ENCODE peak calls at places on chromosomes 5 and 9, in nine cellular contexts. One of them, this sample, is unnamed.

GRCh38 chr5:41433552-41434181 is 76.7 kb downstream of the PLCXD3 start:
- DNase-seq in thoracic aorta: no peak
- DNase-seq in heart right ventricle: no peak
- DNase-seq in DND-41: no peak
- DNase-seq in IMR-90: peak; percentile 11
- DNase-seq in neuronal stem cell: no peak
- DNase-seq in right atrium auricular region: no peak
- DNase-seq in GM23248: peak; percentile 36
- DNase-seq in tibial nerve: no peak
- DNase-seq in this sample: no peak

GRCh38 chr9:121861501-121862180 is 210.2 kb downstream of the DAB2IP start:
- DNase-seq in thoracic aorta: no peak
- DNase-seq in heart right ventricle: peak; percentile 49
- DNase-seq in DND-41: no peak
- DNase-seq in IMR-90: no peak
- DNase-seq in neuronal stem cell: no peak
- DNase-seq in right atrium auricular region: peak; percentile 68
- DNase-seq in GM23248: peak; percentile 50
- DNase-seq in tibial nerve: no peak
- DNase-seq in this sample: no peak

GRCh38 chr9:106075991-106076390 is 381.6 kb downstream of the TMEM38B start:
- DNase-seq in thoracic aorta: no peak
- DNase-seq in heart right ventricle: no peak
- DNase-seq in DND-41: no peak
- DNase-seq in IMR-90: peak; percentile 4
- DNase-seq in neuronal stem cell: no peak
- DNase-seq in right atrium auricular region: no peak
- DNase-seq in GM23248: peak; percentile 23
- DNase-seq in tibial nerve: peak; percentile 10
- DNase-seq in this sample: no peak

GRCh38 chr5:175120412-175120811 is 323.6 kb downstream of the DRD1 start:
- DNase-seq in thoracic aorta: no peak
- DNase-seq in heart right ventricle: no peak
- DNase-seq in DND-41: no peak
- DNase-seq in IMR-90: no peak
- DNase-seq in neuronal stem cell: no peak
- DNase-seq in right atrium auricular region: no peak
- DNase-seq in GM23248: no peak
- DNase-seq in tibial nerve: no peak
- DNase-seq in this sample: no peak

GRCh38 chr5:56910123-56910951 is 941 bp downstream of the SETD9 start:
- DNase-seq in thoracic aorta: peak; percentile 5
- DNase-seq in heart right ventricle: peak; percentile 31
- DNase-seq in DND-41: no peak
- DNase-seq in IMR-90: no peak
- DNase-seq in neuronal stem cell: no peak
- DNase-seq in right atrium auricular region: no peak
- DNase-seq in GM23248: peak; percentile 81
- DNase-seq in tibial nerve: peak; percentile 46
- DNase-seq in this sample: no peak

GRCh38 chr5:152560508-152561137 is 155.5 kb upstream of the NMUR2 start:
- DNase-seq in thoracic aorta: no peak
- DNase-seq in heart right ventricle: peak; percentile 59
- DNase-seq in DND-41: peak; percentile 47
- DNase-seq in IMR-90: peak; percentile 12
- DNase-seq in neuronal stem cell: peak; percentile 73
- DNase-seq in right atrium auricular region: no peak
- DNase-seq in GM23248: peak; percentile 68
- DNase-seq in tibial nerve: peak; percentile 57
- DNase-seq in this sample: peak; percentile 41

GRCh38 chr5:175246242-175246891 is 197.6 kb downstream of the DRD1 start:
- DNase-seq in thoracic aorta: peak; percentile 49
- DNase-seq in heart right ventricle: no peak
- DNase-seq in DND-41: no peak
- DNase-seq in IMR-90: peak; percentile 98
- DNase-seq in neuronal stem cell: no peak
- DNase-seq in right atrium auricular region: no peak
- DNase-seq in GM23248: peak; percentile 94
- DNase-seq in tibial nerve: no peak
- DNase-seq in this sample: no peak

GRCh38 chr9:82206490-82206889 is 217.9 kb downstream of the SPATA31D1 start:
- DNase-seq in thoracic aorta: no peak
- DNase-seq in heart right ventricle: no peak
- DNase-seq in DND-41: no peak
- DNase-seq in IMR-90: no peak
- DNase-seq in neuronal stem cell: no peak
- DNase-seq in right atrium auricular region: no peak
- DNase-seq in GM23248: peak; percentile 30
- DNase-seq in tibial nerve: no peak
- DNase-seq in this sample: no peak

GRCh38 chr9:6667633-6668280 is 22.2 kb upstream of the GLDC start:
- DNase-seq in thoracic aorta: no peak
- DNase-seq in heart right ventricle: no peak
- DNase-seq in DND-41: peak; percentile 20
- DNase-seq in IMR-90: peak; percentile 44
- DNase-seq in neuronal stem cell: no peak
- DNase-seq in right atrium auricular region: no peak
- DNase-seq in GM23248: peak; percentile 41
- DNase-seq in tibial nerve: no peak
- DNase-seq in this sample: no peak

GRCh38 chr9:126882746-126883145 is 22.3 kb downstream of the ZBTB34 start:
- DNase-seq in thoracic aorta: no peak
- DNase-seq in heart right ventricle: no peak
- DNase-seq in DND-41: no peak
- DNase-seq in IMR-90: no peak
- DNase-seq in neuronal stem cell: no peak
- DNase-seq in right atrium auricular region: no peak
- DNase-seq in GM23248: no peak
- DNase-seq in tibial nerve: no peak
- DNase-seq in this sample: no peak

GRCh38 chr9:1747568-1747967 is 267.6 kb upstream of the SMARCA2 start:
- DNase-seq in thoracic aorta: no peak
- DNase-seq in heart right ventricle: no peak
- DNase-seq in DND-41: no peak
- DNase-seq in IMR-90: no peak
- DNase-seq in neuronal stem cell: no peak
- DNase-seq in right atrium auricular region: no peak
- DNase-seq in GM23248: no peak
- DNase-seq in tibial nerve: no peak
- DNase-seq in this sample: no peak

GRCh38 chr9:124551472-124552339 is 44.5 kb upstream of the NR5A1 start:
- DNase-seq in thoracic aorta: no peak
- DNase-seq in heart right ventricle: no peak
- DNase-seq in DND-41: peak; percentile 21
- DNase-seq in IMR-90: peak; percentile 73
- DNase-seq in neuronal stem cell: peak; percentile 35
- DNase-seq in right atrium auricular region: no peak
- DNase-seq in GM23248: peak; percentile 79
- DNase-seq in tibial nerve: no peak
- DNase-seq in this sample: peak; percentile 37

GRCh38 chr5:180085837-180086236 is 14.3 kb upstream of the RNF130 start:
- DNase-seq in thoracic aorta: no peak
- DNase-seq in heart right ventricle: no peak
- DNase-seq in DND-41: peak; percentile 42
- DNase-seq in IMR-90: no peak
- DNase-seq in neuronal stem cell: no peak
- DNase-seq in right atrium auricular region: peak; percentile 46
- DNase-seq in GM23248: no peak
- DNase-seq in tibial nerve: no peak
- DNase-seq in this sample: no peak

GRCh38 chr5:96885518-96886338 is 9.4 kb downstream of the ERAP2 start:
- DNase-seq in thoracic aorta: no peak
- DNase-seq in heart right ventricle: no peak
- DNase-seq in DND-41: no peak
- DNase-seq in IMR-90: no peak
- DNase-seq in neuronal stem cell: no peak
- DNase-seq in right atrium auricular region: no peak
- DNase-seq in GM23248: no peak
- DNase-seq in tibial nerve: no peak
- DNase-seq in this sample: no peak

GRCh38 chr5:178384815-178385471 is 152.3 kb upstream of the PHYKPL start:
- DNase-seq in thoracic aorta: no peak
- DNase-seq in heart right ventricle: no peak
- DNase-seq in DND-41: peak; percentile 26
- DNase-seq in IMR-90: no peak
- DNase-seq in neuronal stem cell: no peak
- DNase-seq in right atrium auricular region: no peak
- DNase-seq in GM23248: no peak
- DNase-seq in tibial nerve: no peak
- DNase-seq in this sample: no peak

GRCh38 chr5:132429451-132430440 is 60.2 kb downstream of the SLC22A5 start:
- DNase-seq in thoracic aorta: no peak
- DNase-seq in heart right ventricle: no peak
- DNase-seq in DND-41: no peak
- DNase-seq in IMR-90: no peak
- DNase-seq in neuronal stem cell: no peak
- DNase-seq in right atrium auricular region: no peak
- DNase-seq in GM23248: no peak
- DNase-seq in tibial nerve: no peak
- DNase-seq in this sample: no peak

GRCh38 chr9:22469928-22470544 is 23.4 kb downstream of the DMRTA1 start:
- DNase-seq in thoracic aorta: no peak
- DNase-seq in heart right ventricle: no peak
- DNase-seq in DND-41: peak; percentile 13
- DNase-seq in IMR-90: peak; percentile 13
- DNase-seq in neuronal stem cell: peak; percentile 57
- DNase-seq in right atrium auricular region: no peak
- DNase-seq in GM23248: peak; percentile 61
- DNase-seq in tibial nerve: peak; percentile 54
- DNase-seq in this sample: no peak

GRCh38 chr5:78719504-78720233 is 71.1 kb upstream of the LHFPL2 start:
- DNase-seq in thoracic aorta: no peak
- DNase-seq in heart right ventricle: no peak
- DNase-seq in DND-41: no peak
- DNase-seq in IMR-90: no peak
- DNase-seq in neuronal stem cell: no peak
- DNase-seq in right atrium auricular region: no peak
- DNase-seq in GM23248: no peak
- DNase-seq in tibial nerve: no peak
- DNase-seq in this sample: peak; percentile 31

GRCh38 chr5:78716221-78716620 is 67.6 kb upstream of the LHFPL2 start:
- DNase-seq in thoracic aorta: no peak
- DNase-seq in heart right ventricle: no peak
- DNase-seq in DND-41: no peak
- DNase-seq in IMR-90: peak; percentile 67
- DNase-seq in neuronal stem cell: no peak
- DNase-seq in right atrium auricular region: no peak
- DNase-seq in GM23248: peak; percentile 71
- DNase-seq in tibial nerve: no peak
- DNase-seq in this sample: no peak

GRCh38 chr5:78717674-78718073 is 69.1 kb upstream of the LHFPL2 start:
- DNase-seq in thoracic aorta: no peak
- DNase-seq in heart right ventricle: no peak
- DNase-seq in DND-41: no peak
- DNase-seq in IMR-90: peak; percentile 80
- DNase-seq in neuronal stem cell: no peak
- DNase-seq in right atrium auricular region: no peak
- DNase-seq in GM23248: peak; percentile 53
- DNase-seq in tibial nerve: no peak
- DNase-seq in this sample: no peak

GRCh38 chr5:78718827-78719226 is 70.3 kb upstream of the LHFPL2 start:
- DNase-seq in thoracic aorta: no peak
- DNase-seq in heart right ventricle: no peak
- DNase-seq in DND-41: no peak
- DNase-seq in IMR-90: no peak
- DNase-seq in neuronal stem cell: no peak
- DNase-seq in right atrium auricular region: no peak
- DNase-seq in GM23248: no peak
- DNase-seq in tibial nerve: no peak
- DNase-seq in this sample: no peak

GRCh38 chr5:78718185-78718584 is 69.6 kb upstream of the LHFPL2 start:
- DNase-seq in thoracic aorta: no peak
- DNase-seq in heart right ventricle: no peak
- DNase-seq in DND-41: no peak
- DNase-seq in IMR-90: no peak
- DNase-seq in neuronal stem cell: no peak
- DNase-seq in right atrium auricular region: no peak
- DNase-seq in GM23248: no peak
- DNase-seq in tibial nerve: no peak
- DNase-seq in this sample: no peak
- H3K9me3 ChIP-seq in thoracic aorta: no peaks in the 10 kb centered on the region
- H3K9me3 ChIP-seq in heart right ventricle: no peaks in the 10 kb centered on the region
- H3K9me3 ChIP-seq in DND-41: no peaks in the 10 kb centered on the region
- H3K9me3 ChIP-seq in IMR-90: no peaks in the 10 kb centered on the region
- H3K9me3 ChIP-seq in neuronal stem cell: no peaks in the 10 kb centered on the region
- H3K9me3 ChIP-seq in right atrium auricular region: no peaks in the 10 kb centered on the region
- H3K9me3 ChIP-seq in GM23248: no peaks in the 10 kb centered on the region
- H3K9me3 ChIP-seq in tibial nerve: no peaks in the 10 kb centered on the region
- H3K9me3 ChIP-seq in this sample: no peaks in the 10 kb centered on the region

GRCh38 chr5:140340605-140341004 is 5.8 kb downstream of the HBEGF start:
- DNase-seq in thoracic aorta: no peak
- DNase-seq in heart right ventricle: no peak
- DNase-seq in DND-41: no peak
- DNase-seq in IMR-90: no peak
- DNase-seq in neuronal stem cell: no peak
- DNase-seq in right atrium auricular region: no peak
- DNase-seq in GM23248: no peak
- DNase-seq in tibial nerve: no peak
- DNase-seq in this sample: no peak
- H3K4me1 ChIP-seq in thoracic aorta: peaks cover 58% of the 10 kb centered on the region
- H3K4me1 ChIP-seq in heart right ventricle: peaks cover 96% of the 10 kb centered on the region
- H3K4me1 ChIP-seq in DND-41: peaks cover 31% of the 10 kb centered on the region
- H3K4me1 ChIP-seq in IMR-90: peaks cover 16% of the 10 kb centered on the region
- H3K4me1 ChIP-seq in neuronal stem cell: no peaks in the 10 kb centered on the region
- H3K4me1 ChIP-seq in right atrium auricular region: peaks cover 92% of the 10 kb centered on the region
- H3K4me1 ChIP-seq in GM23248: peaks cover 27% of the 10 kb centered on the region
- H3K4me1 ChIP-seq in tibial nerve: peaks cover 40% of the 10 kb centered on the region
- H3K4me1 ChIP-seq in this sample: peaks cover 27% of the 10 kb centered on the region

GRCh38 chr5:158203256-158203655 is 344.3 kb upstream of the CLINT1 start:
- DNase-seq in thoracic aorta: no peak
- DNase-seq in heart right ventricle: no peak
- DNase-seq in DND-41: no peak
- DNase-seq in IMR-90: no peak
- DNase-seq in neuronal stem cell: no peak
- DNase-seq in right atrium auricular region: no peak
- DNase-seq in GM23248: peak; percentile 50
- DNase-seq in tibial nerve: no peak
- DNase-seq in this sample: no peak
- H3K9me3 ChIP-seq in thoracic aorta: no peaks in the 10 kb centered on the region
- H3K9me3 ChIP-seq in heart right ventricle: no peaks in the 10 kb centered on the region
- H3K9me3 ChIP-seq in DND-41: no peaks in the 10 kb centered on the region
- H3K9me3 ChIP-seq in IMR-90: no peaks in the 10 kb centered on the region
- H3K9me3 ChIP-seq in neuronal stem cell: no peaks in the 10 kb centered on the region
- H3K9me3 ChIP-seq in right atrium auricular region: no peaks in the 10 kb centered on the region
- H3K9me3 ChIP-seq in GM23248: no peaks in the 10 kb centered on the region
- H3K9me3 ChIP-seq in tibial nerve: no peaks in the 10 kb centered on the region
- H3K9me3 ChIP-seq in this sample: peaks cover 2% of the 10 kb centered on the region

GRCh38 chr5:142811840-142812557 is 41.8 kb downstream of the ARHGAP26 start:
- DNase-seq in thoracic aorta: no peak
- DNase-seq in heart right ventricle: no peak
- DNase-seq in DND-41: no peak
- DNase-seq in IMR-90: no peak
- DNase-seq in neuronal stem cell: no peak
- DNase-seq in right atrium auricular region: no peak
- DNase-seq in GM23248: no peak
- DNase-seq in tibial nerve: no peak
- DNase-seq in this sample: no peak
- H3K4me1 ChIP-seq in thoracic aorta: peaks cover 64% of the 10 kb centered on the region
- H3K4me1 ChIP-seq in heart right ventricle: peaks cover 71% of the 10 kb centered on the region
- H3K4me1 ChIP-seq in DND-41: no peaks in the 10 kb centered on the region
- H3K4me1 ChIP-seq in IMR-90: peaks cover 9% of the 10 kb centered on the region
- H3K4me1 ChIP-seq in neuronal stem cell: peaks cover 9% of the 10 kb centered on the region
- H3K4me1 ChIP-seq in right atrium auricular region: peaks cover 96% of the 10 kb centered on the region
- H3K4me1 ChIP-seq in GM23248: peaks cover 12% of the 10 kb centered on the region
- H3K4me1 ChIP-seq in tibial nerve: peaks cover 57% of the 10 kb centered on the region
- H3K4me1 ChIP-seq in this sample: peaks cover 21% of the 10 kb centered on the region

This sample was measured in lung.